ENCODE peak calls at places on chromosomes 1 and 21, in four cellular contexts. V is fibroblast of lung, H is prostate gland, K is kidney. S is an unnamed sample. For H3K36me3, the result is how much of the 10 kb centered on the place peaks cover.

GRCh38 chr21:18356801-18357200 is 46.8 kb downstream of the TMPRSS15 start:
- DNase-seq in H (no peak), K (no peak), V (no peak), S (no peak)

GRCh38 chr1:78607334-78607927 is 12.8 kb upstream of the IFI44L start:
- DNase-seq in K (no peak), V (peak), H (no peak), S (no peak)

GRCh38 chr1:195188821-195189220 is 1419.4 kb downstream of the KCNT2 start:
- DNase-seq in V (peak), K (no peak), H (no peak), S (no peak)

GRCh38 chr21:41897690-41898089 is 18.5 kb upstream of the PRDM15 start:
- DNase-seq in V (no peak), H (no peak), K (peak), S (no peak)

GRCh38 chr1:205515781-205516253 is 11.3 kb downstream of the CDK18 start:
- DNase-seq in H (no peak), V (no peak), K (peak), S (no peak)

GRCh38 chr21:32336711-32337110 is 38.1 kb downstream of the MRAP start:
- DNase-seq in K (no peak), V (peak), H (no peak), S (no peak)

GRCh38 chr1:145806844-145807243 is 17.1 kb downstream of the RNF115 start:
- DNase-seq in H (no peak), V (no peak), K (no peak), S (no peak)

GRCh38 chr1:42774928-42775549 is 8.0 kb downstream of the C1orf50 start:
- DNase-seq in K (no peak), H (no peak), V (peak), S (no peak)

GRCh38 chr21:28136687-28137086 is 856.0 kb downstream of the LTN1 start:
- DNase-seq in H (no peak), K (no peak), V (no peak), S (no peak)

GRCh38 chr1:153954826-153955225 is 3.6 kb downstream of the CRTC2 start:
- DNase-seq in K (peak), H (no peak), V (no peak), S (no peak)
- H3K36me3 ChIP-seq in K (under half), H (under half), V (under half), S (under half)

DNA sequence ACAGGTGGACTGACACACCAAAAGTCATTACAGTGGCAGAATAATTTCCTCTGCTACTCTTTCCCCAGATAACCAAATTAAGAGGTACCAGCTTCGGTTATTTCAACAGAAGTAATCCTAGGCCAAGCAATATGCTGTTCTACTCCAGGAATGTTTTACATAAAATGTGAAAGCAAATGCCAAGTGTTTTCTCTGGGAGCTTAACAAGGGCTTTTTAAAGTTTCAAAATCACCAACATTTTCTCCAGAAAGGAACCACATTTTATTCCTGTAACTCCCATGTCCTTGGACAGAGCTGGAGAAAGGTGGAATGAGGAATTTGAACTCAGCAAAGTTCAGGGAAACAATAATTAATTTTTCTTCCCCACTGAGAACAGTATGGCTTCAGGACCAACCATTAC is 27.2 kb downstream of the CNN3 start:
- DNase-seq in K (no peak), V (no peak), H (no peak), S (no peak)
- H3K36me3 ChIP-seq in K (half or more), V (under half), H (under half), S (half or more)

GRCh38 chr1:214650664-214651063 is 47.7 kb downstream of the CENPF start:
- DNase-seq in K (no peak), V (no peak), H (no peak), S (no peak)
- H3K36me3 ChIP-seq in K (under half), V (under half), H (under half), S (under half)

GRCh38 chr1:15734296-15734695 is 1.8 kb upstream of the SLC25A34 start:
- DNase-seq in K (no peak), H (no peak), V (no peak), S (no peak)
- H3K36me3 ChIP-seq in K (under half), H (under half), V (under half), S (half or more)

DNA sequence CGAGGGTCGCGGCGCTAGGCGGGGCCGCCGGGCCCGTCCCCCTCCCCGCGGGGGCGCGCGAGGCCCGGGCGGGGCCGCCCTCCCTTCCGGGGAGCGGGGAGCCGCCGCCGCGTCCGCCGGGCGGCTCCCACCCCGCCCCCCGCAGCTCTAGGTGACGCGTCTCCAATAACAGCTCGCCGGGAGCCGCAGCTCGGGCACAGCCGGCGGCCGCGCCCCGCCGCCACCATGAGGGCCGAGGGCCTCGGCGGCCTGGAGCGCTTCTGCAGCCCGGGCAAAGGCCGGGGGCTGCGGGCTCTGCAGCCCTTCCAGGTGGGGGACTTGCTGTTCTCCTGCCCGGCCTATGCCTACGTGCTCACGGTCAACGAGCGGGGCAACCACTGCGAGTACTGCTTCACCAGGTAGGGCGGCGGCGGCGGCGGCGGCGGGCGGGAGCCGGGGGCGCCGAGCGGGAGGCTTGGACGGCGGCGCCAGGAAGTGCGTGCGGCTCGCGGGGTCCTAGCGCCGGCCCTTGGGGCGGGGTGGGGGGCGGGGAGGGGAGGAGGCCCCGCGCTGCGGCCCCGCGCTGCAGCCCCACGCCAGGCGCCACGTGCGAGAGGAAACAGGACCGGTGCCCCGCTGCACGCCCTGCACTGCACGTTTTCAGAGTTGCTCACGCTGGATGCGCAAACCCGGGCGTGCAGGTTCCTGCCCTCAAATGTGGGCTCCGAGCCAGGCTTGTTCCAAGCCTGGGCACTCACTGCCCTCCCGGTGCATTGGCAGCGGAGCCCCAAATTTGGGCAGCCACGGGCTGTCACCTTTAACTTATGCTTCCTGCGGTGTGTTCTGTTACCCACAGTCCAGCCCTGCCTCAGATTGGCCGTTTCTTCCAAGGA is at the start of gene SMYD2:
- DNase-seq in H (peak), K (peak), V (peak), S (peak)
- H3K36me3 ChIP-seq in H (under half), K (under half), V (under half), S (under half)

GRCh38 chr1:87336623-87337067 is 8.0 kb downstream of the LMO4 start:
- DNase-seq in V (no peak), H (no peak), K (no peak), S (no peak)
- H3K36me3 ChIP-seq in V (under half), H (under half), K (under half), S (under half)

GRCh38 chr1:180043785-180044184 is 89.2 kb downstream of the CEP350 start:
- DNase-seq in H (no peak), K (no peak), V (no peak), S (no peak)
- H3K36me3 ChIP-seq in H (under half), K (under half), V (under half), S (under half)

DNA sequence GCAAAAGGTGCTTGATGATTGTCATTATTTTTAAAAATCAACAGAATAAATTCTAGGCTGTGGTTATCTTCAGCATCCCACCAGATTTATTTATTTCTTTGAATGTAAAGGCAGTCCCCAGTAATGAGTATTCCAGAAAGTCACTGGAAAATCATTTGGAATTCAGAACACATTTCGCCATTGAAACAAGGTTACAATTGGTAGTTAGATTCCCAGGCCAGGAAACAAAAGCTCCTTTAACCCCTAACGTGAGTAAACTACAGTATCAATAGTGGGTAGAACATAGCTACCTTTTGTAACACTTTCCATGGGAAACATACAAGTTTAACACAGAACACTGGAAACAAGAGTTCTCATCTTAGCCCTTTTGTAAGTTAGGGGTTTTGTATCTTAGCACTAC is 53.4 kb upstream of the BMP8A start:
- DNase-seq in V (no peak), H (no peak), K (no peak), S (no peak)
- H3K36me3 ChIP-seq in V (under half), H (under half), K (half or more), S (half or more)